ENCODE peak calls at places on chromosomes 3 and 15, in seven cellular contexts. One of them, this sample, is unnamed. For H3K4me1, the result is how much of the 10 kb centered on the place peaks cover.

GRCh38 chr3:52317601-52318000 is 1.5 kb downstream of the DNAH1 start:
- DNase-seq in SK-N-SH: peak
- DNase-seq in adipocyte: peak
- DNase-seq in ascending aorta: no peak
- DNase-seq in mesendoderm: peak
- DNase-seq in astrocyte: no peak
- DNase-seq in neuronal stem cell: peak
- DNase-seq in this sample: no peak

GRCh38 chr3:40827942-40828688 is 303.4 kb downstream of the ZNF621 start:
- DNase-seq in SK-N-SH: no peak
- DNase-seq in adipocyte: no peak
- DNase-seq in ascending aorta: peak
- DNase-seq in mesendoderm: no peak
- DNase-seq in astrocyte: no peak
- DNase-seq in neuronal stem cell: no peak
- DNase-seq in this sample: no peak

GRCh38 chr3:180707921-180708320 is 28.6 kb upstream of the CCDC39 start:
- DNase-seq in SK-N-SH: no peak
- DNase-seq in adipocyte: no peak
- DNase-seq in ascending aorta: no peak
- DNase-seq in mesendoderm: no peak
- DNase-seq in astrocyte: no peak
- DNase-seq in neuronal stem cell: no peak
- DNase-seq in this sample: peak

GRCh38 chr3:122668930-122669730 is 11.5 kb upstream of the PARP14 start:
- DNase-seq in SK-N-SH: no peak
- DNase-seq in adipocyte: peak
- DNase-seq in ascending aorta: no peak
- DNase-seq in mesendoderm: no peak
- DNase-seq in astrocyte: peak
- DNase-seq in neuronal stem cell: no peak
- DNase-seq in this sample: no peak

GRCh38 chr3:38579146-38579545 is 70.3 kb downstream of the SCN5A start:
- DNase-seq in SK-N-SH: peak
- DNase-seq in adipocyte: peak
- DNase-seq in ascending aorta: no peak
- DNase-seq in mesendoderm: peak
- DNase-seq in astrocyte: peak
- DNase-seq in neuronal stem cell: no peak
- DNase-seq in this sample: no peak

GRCh38 chr3:173395073-173395411 is 2.5 kb upstream of the NLGN1 start:
- DNase-seq in SK-N-SH: no peak
- DNase-seq in adipocyte: no peak
- DNase-seq in ascending aorta: no peak
- DNase-seq in mesendoderm: peak
- DNase-seq in astrocyte: no peak
- DNase-seq in neuronal stem cell: no peak
- DNase-seq in this sample: no peak

GRCh38 chr3:188084751-188085595 is 69.0 kb upstream of the LPP start:
- DNase-seq in SK-N-SH: no peak
- DNase-seq in adipocyte: no peak
- DNase-seq in ascending aorta: no peak
- DNase-seq in mesendoderm: peak
- DNase-seq in astrocyte: no peak
- DNase-seq in neuronal stem cell: no peak
- DNase-seq in this sample: no peak

GRCh38 chr3:9906480-9906879 is 3.8 kb downstream of the IL17RE start:
- DNase-seq in SK-N-SH: no peak
- DNase-seq in adipocyte: no peak
- DNase-seq in ascending aorta: no peak
- DNase-seq in mesendoderm: no peak
- DNase-seq in astrocyte: no peak
- DNase-seq in neuronal stem cell: no peak
- DNase-seq in this sample: no peak

GRCh38 chr15:73926191-73927002 is at the start of gene LOXL1:
- DNase-seq in SK-N-SH: no peak
- DNase-seq in adipocyte: peak
- DNase-seq in ascending aorta: peak
- DNase-seq in mesendoderm: peak
- DNase-seq in astrocyte: peak
- DNase-seq in neuronal stem cell: peak
- DNase-seq in this sample: peak

GRCh38 chr15:68429691-68430470 is 2.1 kb downstream of the ITGA11 start:
- DNase-seq in SK-N-SH: no peak
- DNase-seq in adipocyte: peak
- DNase-seq in ascending aorta: no peak
- DNase-seq in mesendoderm: no peak
- DNase-seq in astrocyte: peak
- DNase-seq in neuronal stem cell: no peak
- DNase-seq in this sample: no peak

GRCh38 chr3:100159564-100160153 is 45.4 kb upstream of the FILIP1L start:
- DNase-seq in SK-N-SH: peak
- DNase-seq in adipocyte: peak
- DNase-seq in ascending aorta: no peak
- DNase-seq in mesendoderm: no peak
- DNase-seq in astrocyte: peak
- DNase-seq in neuronal stem cell: no peak
- DNase-seq in this sample: no peak

GRCh38 chr3:139574026-139574947 is 34.7 kb upstream of the RBP1 start:
- DNase-seq in SK-N-SH: peak
- DNase-seq in adipocyte: no peak
- DNase-seq in ascending aorta: no peak
- DNase-seq in mesendoderm: no peak
- DNase-seq in astrocyte: no peak
- DNase-seq in neuronal stem cell: no peak
- DNase-seq in this sample: no peak

GRCh38 chr3:27726240-27726639 is 4.1 kb upstream of the EOMES start:
- DNase-seq in SK-N-SH: no peak
- DNase-seq in adipocyte: no peak
- DNase-seq in ascending aorta: no peak
- DNase-seq in mesendoderm: no peak
- DNase-seq in astrocyte: no peak
- DNase-seq in neuronal stem cell: no peak
- DNase-seq in this sample: no peak

GRCh38 chr15:37581866-37582532 is 352.4 kb upstream of the TMCO5A start:
- DNase-seq in SK-N-SH: no peak
- DNase-seq in adipocyte: no peak
- DNase-seq in ascending aorta: no peak
- DNase-seq in mesendoderm: no peak
- DNase-seq in astrocyte: no peak
- DNase-seq in neuronal stem cell: no peak
- DNase-seq in this sample: no peak

GRCh38 chr15:25862469-25863066 is 559 bp downstream of the ATP10A start:
- DNase-seq in SK-N-SH: no peak
- DNase-seq in adipocyte: peak
- DNase-seq in ascending aorta: no peak
- DNase-seq in mesendoderm: peak
- DNase-seq in astrocyte: no peak
- DNase-seq in neuronal stem cell: no peak
- DNase-seq in this sample: peak

GRCh38 chr3:72924055-72924454 is 36.2 kb downstream of the GXYLT2 start:
- DNase-seq in SK-N-SH: no peak
- DNase-seq in adipocyte: no peak
- DNase-seq in ascending aorta: no peak
- DNase-seq in mesendoderm: peak
- DNase-seq in astrocyte: no peak
- DNase-seq in neuronal stem cell: no peak
- DNase-seq in this sample: peak

GRCh38 chr3:147483578-147483977 is 74.4 kb downstream of the ZIC1 start:
- DNase-seq in SK-N-SH: no peak
- DNase-seq in adipocyte: no peak
- DNase-seq in ascending aorta: no peak
- DNase-seq in mesendoderm: no peak
- DNase-seq in astrocyte: no peak
- DNase-seq in neuronal stem cell: no peak
- DNase-seq in this sample: no peak

GRCh38 chr3:103786296-103786695 is 1351.5 kb downstream of the ZPLD1 start:
- DNase-seq in SK-N-SH: no peak
- DNase-seq in adipocyte: no peak
- DNase-seq in ascending aorta: no peak
- DNase-seq in mesendoderm: peak
- DNase-seq in astrocyte: no peak
- DNase-seq in neuronal stem cell: no peak
- DNase-seq in this sample: no peak

GRCh38 chr15:99105516-99106341 is 849 bp downstream of the SYNM start:
- DNase-seq in SK-N-SH: peak
- DNase-seq in adipocyte: peak
- DNase-seq in ascending aorta: no peak
- DNase-seq in mesendoderm: peak
- DNase-seq in astrocyte: peak
- DNase-seq in neuronal stem cell: peak
- DNase-seq in this sample: peak
- H3K4me1 ChIP-seq in SK-N-SH: under half
- H3K4me1 ChIP-seq in adipocyte: under half
- H3K4me1 ChIP-seq in ascending aorta: under half
- H3K4me1 ChIP-seq in mesendoderm: under half
- H3K4me1 ChIP-seq in astrocyte: under half
- H3K4me1 ChIP-seq in neuronal stem cell: under half
- H3K4me1 ChIP-seq in this sample: under half

GRCh38 chr15:60391722-60392340 is 6.0 kb downstream of the ANXA2 start:
- DNase-seq in SK-N-SH: no peak
- DNase-seq in adipocyte: peak
- DNase-seq in ascending aorta: no peak
- DNase-seq in mesendoderm: no peak
- DNase-seq in astrocyte: no peak
- DNase-seq in neuronal stem cell: no peak
- DNase-seq in this sample: no peak
- H3K4me3 ChIP-seq in SK-N-SH: peak
- H3K4me3 ChIP-seq in adipocyte: peak
- H3K4me3 ChIP-seq in ascending aorta: peak
- H3K4me3 ChIP-seq in mesendoderm: no peak
- H3K4me3 ChIP-seq in astrocyte: peak
- H3K4me3 ChIP-seq in neuronal stem cell: no peak
- H3K4me3 ChIP-seq in this sample: no peak

GRCh38 chr3:50260027-50260941 is 8.7 kb upstream of the SEMA3B start:
- DNase-seq in SK-N-SH: peak
- DNase-seq in adipocyte: peak
- DNase-seq in ascending aorta: peak
- DNase-seq in mesendoderm: peak
- DNase-seq in astrocyte: peak
- DNase-seq in neuronal stem cell: peak
- DNase-seq in this sample: peak

GRCh38 chr3:50259432-50260026 is 9.4 kb upstream of the SEMA3B start:
- DNase-seq in SK-N-SH: no peak
- DNase-seq in adipocyte: no peak
- DNase-seq in ascending aorta: no peak
- DNase-seq in mesendoderm: no peak
- DNase-seq in astrocyte: no peak
- DNase-seq in neuronal stem cell: no peak
- DNase-seq in this sample: no peak

GRCh38 chr3:50256978-50257890 is 11.7 kb upstream of the SEMA3B start:
- DNase-seq in SK-N-SH: peak
- DNase-seq in adipocyte: peak
- DNase-seq in ascending aorta: no peak
- DNase-seq in mesendoderm: peak
- DNase-seq in astrocyte: no peak
- DNase-seq in neuronal stem cell: no peak
- DNase-seq in this sample: peak

GRCh38 chr3:50257990-50258389 is 11.0 kb upstream of the SEMA3B start:
- DNase-seq in SK-N-SH: no peak
- DNase-seq in adipocyte: no peak
- DNase-seq in ascending aorta: no peak
- DNase-seq in mesendoderm: no peak
- DNase-seq in astrocyte: no peak
- DNase-seq in neuronal stem cell: no peak
- DNase-seq in this sample: no peak

DNA sequence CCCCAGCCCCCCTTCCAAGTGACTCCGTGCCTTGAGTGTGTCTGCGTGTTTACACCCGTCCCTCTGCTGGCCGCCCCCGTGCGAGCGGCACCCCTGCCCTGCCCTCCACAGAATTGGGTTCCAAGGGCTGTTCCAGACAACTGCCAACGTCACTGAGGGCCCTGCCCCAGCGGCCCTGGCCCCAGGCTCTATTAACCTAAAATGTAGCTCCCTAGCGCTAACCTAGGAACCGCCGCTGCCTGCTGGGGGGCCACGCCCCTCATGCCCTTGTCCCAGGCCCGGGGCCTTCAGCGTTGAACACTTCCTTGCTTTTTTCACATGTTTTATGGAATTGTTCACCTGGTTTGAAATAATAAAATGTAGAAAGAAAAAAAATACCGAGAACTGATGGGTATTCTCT is 10.0 kb upstream of the SEMA3B start:
- DNase-seq in SK-N-SH: no peak
- DNase-seq in adipocyte: no peak
- DNase-seq in ascending aorta: no peak
- DNase-seq in mesendoderm: no peak
- DNase-seq in astrocyte: no peak
- DNase-seq in neuronal stem cell: no peak
- DNase-seq in this sample: no peak
- H3K4me1 ChIP-seq in SK-N-SH: under half
- H3K4me1 ChIP-seq in adipocyte: under half
- H3K4me1 ChIP-seq in ascending aorta: under half
- H3K4me1 ChIP-seq in mesendoderm: under half
- H3K4me1 ChIP-seq in astrocyte: under half
- H3K4me1 ChIP-seq in neuronal stem cell: under half
- H3K4me1 ChIP-seq in this sample: under half

GRCh38 chr15:32123473-32123872 is 93.2 kb downstream of the CHRNA7 start:
- DNase-seq in SK-N-SH: no peak
- DNase-seq in adipocyte: no peak
- DNase-seq in ascending aorta: no peak
- DNase-seq in mesendoderm: no peak
- DNase-seq in astrocyte: no peak
- DNase-seq in neuronal stem cell: no peak
- DNase-seq in this sample: no peak
- H3K4me3 ChIP-seq in SK-N-SH: no peak
- H3K4me3 ChIP-seq in adipocyte: no peak
- H3K4me3 ChIP-seq in ascending aorta: no peak
- H3K4me3 ChIP-seq in mesendoderm: no peak
- H3K4me3 ChIP-seq in astrocyte: no peak
- H3K4me3 ChIP-seq in neuronal stem cell: no peak
- H3K4me3 ChIP-seq in this sample: no peak

DNA sequence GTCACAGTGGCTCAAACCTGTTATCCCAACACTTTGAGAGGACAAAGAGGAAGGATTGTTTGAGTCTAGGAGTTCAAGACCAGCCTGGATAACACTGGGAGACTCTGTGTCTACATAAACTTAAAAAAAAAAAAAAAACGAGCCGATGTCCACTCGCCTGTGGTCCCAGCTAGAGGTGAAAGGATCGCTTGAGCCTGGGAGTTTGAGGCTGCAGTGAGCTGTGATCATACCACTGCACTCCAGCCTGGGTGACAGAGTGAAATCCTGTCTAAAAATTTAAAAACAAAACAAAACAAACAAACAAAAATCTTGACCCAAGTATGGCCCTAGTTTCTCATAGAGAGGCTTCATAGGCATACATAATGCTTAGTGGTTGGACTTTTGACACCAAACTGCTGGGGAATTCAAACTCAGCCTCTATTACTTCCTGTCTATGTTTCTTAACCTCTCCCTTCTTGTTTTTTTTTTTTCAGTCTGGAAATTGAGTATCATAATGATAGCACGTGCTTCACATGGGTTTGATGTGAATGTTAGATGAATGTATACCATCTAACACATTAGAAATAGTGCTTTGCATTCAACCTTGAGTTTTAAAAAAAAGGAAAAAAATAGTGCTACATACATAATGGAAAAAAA is 46.4 kb upstream of the CAPN7 start:
- DNase-seq in SK-N-SH: no peak
- DNase-seq in adipocyte: peak
- DNase-seq in ascending aorta: no peak
- DNase-seq in mesendoderm: no peak
- DNase-seq in astrocyte: no peak
- DNase-seq in neuronal stem cell: no peak
- DNase-seq in this sample: no peak
- H3K4me1 ChIP-seq in SK-N-SH: under half
- H3K4me1 ChIP-seq in adipocyte: under half
- H3K4me1 ChIP-seq in ascending aorta: under half
- H3K4me1 ChIP-seq in mesendoderm: under half
- H3K4me1 ChIP-seq in astrocyte: under half
- H3K4me1 ChIP-seq in neuronal stem cell: under half
- H3K4me1 ChIP-seq in this sample: under half